ENCODE peak calls at places on chromosomes 13 and 19, in seven cellular contexts. V is fibroblast of the conjunctiva; K is stimulated activated CD4-positive, alpha-beta T cell treated with anti-CD3 and anti-CD28 coated beads, Interleukin-1b, Interleukin-23, amount 100 ng/mL, for 48 hours; R is activated naive CD8-positive, alpha-beta T cell treated with anti-CD3 and anti-CD28 coated beads, Interleukin-2, amount 50 U/mL, for 24 hours; A is naive thymus-derived CD4-positive, alpha-beta T cell; S is activated CD8-positive, alpha-beta T cell treated with anti-CD3 and anti-CD28 coated beads for 36 hours; N is astrocyte of the spinal cord. B is an unnamed sample.

GRCh38 chr13:74870865-74871264 is 611.1 kb downstream of the TBC1D4 start:
- DNase-seq in V (no peak), K (no peak), R (no peak), A (no peak), S (no peak), N (no peak), B (no peak)

GRCh38 chr13:105329359-105329758 is 1206.1 kb downstream of the EFNB2 start:
- DNase-seq in V (no peak), K (no peak), R (no peak), A (no peak), S (peak), N (no peak), B (no peak)

GRCh38 chr13:110257408-110257807 is 49.5 kb downstream of the COL4A1 start:
- DNase-seq in V (no peak), K (no peak), R (no peak), A (no peak), S (no peak), N (no peak), B (no peak)

GRCh38 chr19:6212403-6213265 is 67.1 kb downstream of the MLLT1 start:
- DNase-seq in V (no peak), K (no peak), R (no peak), A (no peak), S (no peak), N (no peak), B (no peak)

GRCh38 chr13:32019612-32020233 is 11.9 kb upstream of the FRY start:
- DNase-seq in V (peak), K (no peak), R (peak), A (peak), S (peak), N (peak), B (peak)

GRCh38 chr13:75596657-75597182 is 39.4 kb upstream of the LMO7 start:
- DNase-seq in V (no peak), K (no peak), R (no peak), A (no peak), S (no peak), N (no peak), B (no peak)

GRCh38 chr13:93183302-93183701 is 43.3 kb upstream of the GPC6 start:
- DNase-seq in V (no peak), K (no peak), R (no peak), A (no peak), S (no peak), N (no peak), B (no peak)

GRCh38 chr13:40476175-40476958 is 190.1 kb downstream of the FOXO1 start:
- DNase-seq in V (no peak), K (no peak), R (no peak), A (no peak), S (no peak), N (no peak), B (peak)

GRCh38 chr19:52398091-52398461 is 427 bp downstream of the ZNF528 start:
- DNase-seq in V (no peak), K (peak), R (peak), A (no peak), S (peak), N (no peak), B (peak)

GRCh38 chr19:51295382-51296126 is 15.9 kb upstream of the IGLON5 start:
- DNase-seq in V (no peak), K (no peak), R (no peak), A (no peak), S (no peak), N (no peak), B (no peak)

GRCh38 chr19:53772943-53773342 is 51.2 kb downstream of the NLRP12 start:
- DNase-seq in V (peak), K (peak), R (peak), A (peak), S (peak), N (peak), B (peak)

GRCh38 chr19:42850981-42851717 is 28.4 kb downstream of the PSG1 start:
- DNase-seq in V (peak), K (no peak), R (no peak), A (no peak), S (no peak), N (peak), B (peak)

GRCh38 chr19:38944981-38945506 is 14.3 kb downstream of the MRPS12 start:
- DNase-seq in V (no peak), K (no peak), R (no peak), A (no peak), S (no peak), N (no peak), B (no peak)

GRCh38 chr19:16143399-16144215 is at the start of gene HSH2D:
- DNase-seq in V (no peak), K (peak), R (peak), A (peak), S (peak), N (no peak), B (no peak)

GRCh38 chr19:8635422-8635821 is 5.0 kb downstream of the NFILZ start:
- DNase-seq in V (no peak), K (no peak), R (no peak), A (no peak), S (no peak), N (peak), B (no peak)

GRCh38 chr19:52638601-52639000 is 446 bp upstream of the ZNF83 start:
- DNase-seq in V (no peak), K (no peak), R (no peak), A (peak), S (no peak), N (no peak), B (peak)

GRCh38 chr13:27489456-27489855 is 39.1 kb upstream of the MTIF3 start:
- DNase-seq in V (no peak), K (no peak), R (no peak), A (no peak), S (no peak), N (no peak), B (no peak)

GRCh38 chr19:49458567-49458903 is 5.5 kb downstream of the ALDH16A1 start:
- DNase-seq in V (no peak), K (no peak), R (no peak), A (no peak), S (no peak), N (no peak), B (no peak)

GRCh38 chr19:58395220-58395978 is at the start of gene RNF225:
- DNase-seq in V (no peak), K (no peak), R (no peak), A (no peak), S (no peak), N (no peak), B (no peak)

GRCh38 chr13:44810067-44810840 is 179.0 kb downstream of the NUFIP1 start:
- DNase-seq in V (no peak), K (no peak), R (no peak), A (no peak), S (no peak), N (peak), B (no peak)

GRCh38 chr13:29260684-29261083 is 334.8 kb downstream of the SLC7A1 start:
- DNase-seq in V (no peak), K (no peak), R (no peak), A (no peak), S (no peak), N (no peak), B (no peak)

GRCh38 chr13:61927648-61928047 is 512.0 kb upstream of the PCDH20 start:
- DNase-seq in V (no peak), K (no peak), R (no peak), A (no peak), S (no peak), N (no peak), B (no peak)

GRCh38 chr19:54606230-54606629 is 12.8 kb downstream of the LILRA1 start:
- DNase-seq in V (no peak), K (no peak), R (no peak), A (no peak), S (no peak), N (no peak), B (no peak)

GRCh38 chr13:41004875-41005693 is 14.0 kb downstream of the ELF1 start:
- DNase-seq in V (no peak), K (no peak), R (no peak), A (peak), S (no peak), N (no peak), B (no peak)

GRCh38 chr13:89029062-89029461 is 1357.9 kb downstream of the SLITRK5 start:
- DNase-seq in V (no peak), K (peak), R (no peak), A (no peak), S (peak), N (no peak), B (no peak)

GRCh38 chr19:40716655-40717324 is at the start of the genes COQ8B and ITPKC:
- DNase-seq in V (peak), K (peak), R (peak), A (peak), S (peak), N (peak), B (peak)

GRCh38 chr19:14381689-14382474 is 638 bp downstream of the ADGRE5 start:
- DNase-seq in V (no peak), K (peak), R (peak), A (peak), S (peak), N (peak), B (peak)

GRCh38 chr19:19911150-19911549 is 10.4 kb downstream of the ZNF93 start:
- DNase-seq in V (no peak), K (no peak), R (no peak), A (no peak), S (no peak), N (peak), B (no peak)

GRCh38 chr19:42441047-42441440 is 1.7 kb downstream of the CXCL17 start:
- DNase-seq in V (no peak), K (no peak), R (no peak), A (no peak), S (peak), N (no peak), B (no peak)

GRCh38 chr13:28819046-28819747 is 942 bp upstream of the MTUS2 start:
- DNase-seq in V (no peak), K (no peak), R (no peak), A (no peak), S (no peak), N (peak), B (peak)

GRCh38 chr13:114064516-114065140 is 67.8 kb downstream of the RASA3 start:
- DNase-seq in V (no peak), K (no peak), R (no peak), A (no peak), S (no peak), N (peak), B (peak)